ENCODE peak calls at places on chromosomes 16 and 17, in five cellular contexts. J, A, T, M and W are unnamed samples.

GRCh38 chr16:68756250-68757051 is 19.4 kb downstream of the CDH1 start:
- DNase-seq in M (no peak), T (no peak), J (peak), A (peak), W (no peak)

GRCh38 chr17:19002805-19003542 is 1.6 kb downstream of the FAM83G start:
- DNase-seq in J (no peak), M (peak), T (no peak), A (no peak), W (peak)

GRCh38 chr16:24685539-24686432 is 43.7 kb upstream of the TNRC6A start:
- DNase-seq in A (no peak), T (no peak), M (peak), J (no peak), W (peak)

GRCh38 chr17:61442878-61443474 is 9.2 kb upstream of the TBX4 start:
- DNase-seq in A (no peak), M (no peak), J (no peak), T (no peak), W (no peak)

GRCh38 chr17:66330646-66331037 is 28.2 kb downstream of the PRKCA start:
- DNase-seq in J (no peak), A (no peak), T (no peak), M (no peak), W (no peak)

GRCh38 chr17:70205386-70205785 is 36.1 kb downstream of the KCNJ2 start:
- DNase-seq in T (no peak), A (no peak), M (no peak), J (no peak), W (no peak)

GRCh38 chr16:29961479-29962343 is at the start of gene TMEM219:
- DNase-seq in J (peak), M (peak), T (peak), A (peak), W (peak)

GRCh38 chr17:36183001-36183810 is 6.8 kb upstream of the TBC1D3B start:
- DNase-seq in M (peak), T (no peak), A (peak), J (no peak), W (peak)

GRCh38 chr16:85928411-85928820 is 29.5 kb downstream of the IRF8 start:
- DNase-seq in M (peak), A (peak), J (no peak), T (no peak), W (peak)

GRCh38 chr17:28711723-28712036 is at the start of gene PROCA1:
- DNase-seq in J (no peak), M (no peak), T (no peak), A (no peak), W (no peak)

GRCh38 chr17:50200447-50201225 is 795 bp downstream of the COL1A1 start:
- DNase-seq in J (peak), T (peak), M (no peak), A (peak), W (peak)

GRCh38 chr17:82294086-82294773 is 20.7 kb upstream of the CSNK1D start:
- DNase-seq in A (no peak), J (no peak), M (no peak), T (no peak), W (no peak)

GRCh38 chr17:9021985-9022552 is 759 bp downstream of the NTN1 start:
- DNase-seq in T (no peak), A (no peak), J (no peak), M (peak), W (peak)

GRCh38 chr16:4309833-4310266 is 6.0 kb upstream of the GLIS2 start:
- DNase-seq in T (no peak), A (peak), J (no peak), M (peak), W (peak)

GRCh38 chr16:85250609-85251223 is 138.4 kb upstream of the CIBAR2 start:
- DNase-seq in J (no peak), A (no peak), T (no peak), M (peak), W (no peak)

GRCh38 chr17:17077861-17078732 is 35.8 kb downstream of the MPRIP start:
- DNase-seq in M (no peak), T (no peak), A (peak), J (no peak), W (no peak)

GRCh38 chr16:69567031-69567680 is 1.4 kb downstream of the NFAT5 start:
- DNase-seq in A (no peak), M (no peak), T (no peak), J (no peak), W (peak)

GRCh38 chr17:80237386-80237785 is 17.2 kb downstream of the SLC26A11 start:
- DNase-seq in J (no peak), M (no peak), T (no peak), A (peak), W (no peak)

GRCh38 chr17:40793800-40794199 is 6.0 kb downstream of the KRT28 start:
- DNase-seq in J (no peak), A (peak), M (no peak), T (no peak), W (no peak)

GRCh38 chr16:87685405-87685755 is 80.4 kb downstream of the KLHDC4 start:
- DNase-seq in A (no peak), J (no peak), M (no peak), T (no peak), W (no peak)

GRCh38 chr17:73131993-73132595 is 32.7 kb upstream of the SSTR2 start:
- DNase-seq in J (no peak), A (no peak), M (no peak), T (no peak), W (no peak)

GRCh38 chr17:79794659-79795511 is 2.0 kb downstream of the CBX8 start:
- DNase-seq in J (no peak), M (no peak), T (no peak), A (no peak), W (no peak)

GRCh38 chr17:44757045-44757917 is 1.5 kb upstream of the ADAM11 start:
- DNase-seq in J (no peak), T (no peak), A (no peak), M (no peak), W (no peak)

GRCh38 chr17:69967910-69968411 is 107.1 kb upstream of the KCNJ16 start:
- DNase-seq in A (no peak), M (peak), J (no peak), T (no peak), W (peak)